ENCODE peak calls at places on chromosomes 4 and X, in four cellular contexts. One of them, this sample, is unnamed.

GRCh38 chrX:70508296-70508911 is 63.8 kb downstream of the DLG3 start:
- DNase-seq in progenitor cell of endocrine pancreas: no peak
- DNase-seq in left ventricle myocardium inferior: no peak
- DNase-seq in AG09309: no peak
- DNase-seq in this sample: no peak

GRCh38 chr4:173509031-173510001 is 20.7 kb downstream of the HAND2 start:
- DNase-seq in progenitor cell of endocrine pancreas: no peak
- DNase-seq in left ventricle myocardium inferior: peak
- DNase-seq in AG09309: no peak
- DNase-seq in this sample: peak

GRCh38 chrX:39162322-39162721 is 361.1 kb downstream of the MID1IP1 start:
- DNase-seq in progenitor cell of endocrine pancreas: no peak
- DNase-seq in left ventricle myocardium inferior: peak
- DNase-seq in AG09309: no peak
- DNase-seq in this sample: peak

GRCh38 chr4:56953680-56954520 is 23.5 kb downstream of the NOA1 start:
- DNase-seq in progenitor cell of endocrine pancreas: no peak
- DNase-seq in left ventricle myocardium inferior: no peak
- DNase-seq in AG09309: no peak
- DNase-seq in this sample: no peak

GRCh38 chr4:94334962-94335361 is 7.7 kb downstream of the HPGDS start:
- DNase-seq in progenitor cell of endocrine pancreas: no peak
- DNase-seq in left ventricle myocardium inferior: no peak
- DNase-seq in AG09309: no peak
- DNase-seq in this sample: no peak

GRCh38 chr4:119046263-119046662 is 89.4 kb upstream of the MYOZ2 start:
- DNase-seq in progenitor cell of endocrine pancreas: no peak
- DNase-seq in left ventricle myocardium inferior: peak
- DNase-seq in AG09309: no peak
- DNase-seq in this sample: no peak

GRCh38 chrX:116781926-116782325 is 319.1 kb upstream of the CT83 start:
- DNase-seq in progenitor cell of endocrine pancreas: no peak
- DNase-seq in left ventricle myocardium inferior: peak
- DNase-seq in AG09309: no peak
- DNase-seq in this sample: no peak

GRCh38 chrX:13894888-13895564 is 78.1 kb upstream of the GPM6B start:
- DNase-seq in progenitor cell of endocrine pancreas: no peak
- DNase-seq in left ventricle myocardium inferior: no peak
- DNase-seq in AG09309: no peak
- DNase-seq in this sample: no peak

GRCh38 chrX:153981771-153982533 is 9.4 kb downstream of the TMEM187 start:
- DNase-seq in progenitor cell of endocrine pancreas: no peak
- DNase-seq in left ventricle myocardium inferior: peak
- DNase-seq in AG09309: no peak
- DNase-seq in this sample: no peak

GRCh38 chr4:70958681-70959080 is 34.8 kb upstream of the DCK start:
- DNase-seq in progenitor cell of endocrine pancreas: no peak
- DNase-seq in left ventricle myocardium inferior: no peak
- DNase-seq in AG09309: peak
- DNase-seq in this sample: no peak

GRCh38 chrX:1483843-1484637 is 31.3 kb upstream of the ASMTL start:
- DNase-seq in progenitor cell of endocrine pancreas: no peak
- DNase-seq in left ventricle myocardium inferior: no peak
- DNase-seq in AG09309: no peak
- DNase-seq in this sample: no peak

GRCh38 chr4:20422398-20422797 is 170.7 kb downstream of the SLIT2 start:
- DNase-seq in progenitor cell of endocrine pancreas: peak
- DNase-seq in left ventricle myocardium inferior: no peak
- DNase-seq in AG09309: no peak
- DNase-seq in this sample: peak

GRCh38 chr4:149291463-149291862 is 524.2 kb downstream of the IQCM start:
- DNase-seq in progenitor cell of endocrine pancreas: no peak
- DNase-seq in left ventricle myocardium inferior: peak
- DNase-seq in AG09309: no peak
- DNase-seq in this sample: no peak

GRCh38 chr4:23899565-23899964 is 9.7 kb upstream of the PPARGC1A start:
- DNase-seq in progenitor cell of endocrine pancreas: no peak
- DNase-seq in left ventricle myocardium inferior: no peak
- DNase-seq in AG09309: no peak
- DNase-seq in this sample: no peak

GRCh38 chr4:78596111-78596742 is 44.7 kb downstream of the ANXA3 start:
- DNase-seq in progenitor cell of endocrine pancreas: no peak
- DNase-seq in left ventricle myocardium inferior: no peak
- DNase-seq in AG09309: no peak
- DNase-seq in this sample: no peak

GRCh38 chr4:165839615-165840333 is 33.3 kb upstream of the TLL1 start:
- DNase-seq in progenitor cell of endocrine pancreas: no peak
- DNase-seq in left ventricle myocardium inferior: no peak
- DNase-seq in AG09309: no peak
- DNase-seq in this sample: no peak

DNA sequence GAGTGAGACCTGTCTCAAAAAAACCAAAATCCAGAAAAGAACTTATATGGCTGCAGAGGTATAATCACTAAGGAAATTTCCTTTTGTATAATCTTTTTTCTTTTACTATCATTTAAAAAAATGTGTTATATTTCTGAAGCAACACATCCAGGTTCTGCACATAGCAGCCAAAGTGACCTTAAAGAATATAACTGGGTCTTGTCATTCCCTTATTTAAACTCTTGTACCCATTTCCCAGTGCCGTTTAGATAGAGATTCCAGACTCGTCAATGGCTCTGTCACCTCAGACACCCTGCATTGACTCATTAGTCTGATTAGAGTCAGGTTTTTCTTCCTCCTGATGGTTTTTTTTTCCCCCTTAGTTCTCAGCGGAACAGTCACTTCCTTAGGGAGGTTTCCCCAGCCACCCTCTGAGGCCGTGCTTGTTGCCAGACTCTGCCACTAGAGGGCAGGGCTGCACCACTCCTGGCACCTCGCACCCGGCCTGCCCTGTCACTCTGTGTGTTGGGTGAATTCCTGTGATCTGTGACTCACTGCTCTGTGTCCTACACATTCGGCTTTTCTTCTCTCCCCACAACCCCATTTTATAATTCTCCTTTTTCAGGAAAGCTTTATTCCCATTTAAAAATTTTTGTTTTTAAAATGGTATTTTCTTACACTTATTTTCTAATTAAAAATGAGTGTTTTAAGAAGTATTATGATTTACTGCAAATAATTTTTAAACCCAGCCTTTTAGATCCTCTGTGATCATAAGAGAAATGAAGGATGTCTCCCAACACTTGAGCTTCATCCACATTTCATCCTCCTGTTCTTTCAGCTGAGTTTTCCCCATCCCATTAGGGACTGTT is 32.1 kb downstream of the HTT start:
- DNase-seq in progenitor cell of endocrine pancreas: peak
- DNase-seq in left ventricle myocardium inferior: peak
- DNase-seq in AG09309: peak
- DNase-seq in this sample: peak
- TF ChIP-seq CTCF in progenitor cell of endocrine pancreas: peak
- TF ChIP-seq CTCF in left ventricle myocardium inferior: peak
- TF ChIP-seq CTCF in AG09309: peak
- TF ChIP-seq CTCF in this sample: peak

GRCh38 chrX:37302569-37302968 is 46.6 kb upstream of the PRRG1 start:
- DNase-seq in progenitor cell of endocrine pancreas: no peak
- DNase-seq in left ventricle myocardium inferior: peak
- DNase-seq in AG09309: no peak
- DNase-seq in this sample: no peak
- TF ChIP-seq CTCF in progenitor cell of endocrine pancreas: no peak
- TF ChIP-seq CTCF in left ventricle myocardium inferior: peak
- TF ChIP-seq CTCF in AG09309: peak
- TF ChIP-seq CTCF in this sample: no peak

GRCh38 chr4:141429933-141430332 is 206.4 kb upstream of the IL15 start:
- DNase-seq in progenitor cell of endocrine pancreas: no peak
- DNase-seq in left ventricle myocardium inferior: no peak
- DNase-seq in AG09309: no peak
- DNase-seq in this sample: no peak
- TF ChIP-seq CTCF in progenitor cell of endocrine pancreas: no peak
- TF ChIP-seq CTCF in left ventricle myocardium inferior: no peak
- TF ChIP-seq CTCF in AG09309: no peak
- TF ChIP-seq CTCF in this sample: no peak

DNA sequence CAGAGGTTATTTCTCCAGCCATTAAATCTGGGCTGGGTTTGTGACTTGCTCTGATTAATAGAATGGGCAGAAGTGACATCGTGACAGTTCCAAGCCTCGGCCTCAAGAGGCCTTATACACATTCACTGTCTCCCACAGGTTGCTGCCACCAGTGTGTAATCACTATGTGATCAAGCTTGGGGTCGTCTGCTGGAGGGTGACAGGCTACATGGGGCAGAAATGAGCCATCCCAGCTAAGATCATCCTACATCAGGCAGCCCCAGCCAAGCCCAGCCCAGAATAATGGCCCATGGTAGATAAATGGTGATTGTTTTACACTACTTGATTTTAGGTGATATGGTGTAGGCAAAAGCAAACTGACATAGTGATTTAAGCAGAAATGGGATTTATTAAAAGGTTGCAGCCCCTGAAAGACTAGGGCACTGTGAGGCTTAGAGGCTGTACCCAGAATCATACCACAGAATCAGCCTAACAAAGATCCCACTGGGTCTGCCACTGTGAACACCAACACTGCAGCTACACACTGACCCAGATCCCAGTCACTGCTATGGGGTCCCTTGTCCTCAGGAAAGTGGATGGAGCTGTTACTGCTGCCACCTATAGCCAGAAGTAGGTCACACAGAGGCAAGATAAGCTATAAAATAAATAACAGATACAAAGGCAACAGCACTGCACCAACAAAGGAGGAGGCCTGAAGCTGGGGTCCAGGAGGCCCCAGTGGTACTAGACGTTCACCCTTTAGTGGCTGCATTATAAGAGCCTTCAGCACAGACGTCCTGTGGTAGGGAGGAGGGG is 159.6 kb upstream of the RBPJ start:
- DNase-seq in progenitor cell of endocrine pancreas: no peak
- DNase-seq in left ventricle myocardium inferior: no peak
- DNase-seq in AG09309: no peak
- DNase-seq in this sample: peak
- TF ChIP-seq CTCF in progenitor cell of endocrine pancreas: peak
- TF ChIP-seq CTCF in left ventricle myocardium inferior: no peak
- TF ChIP-seq CTCF in AG09309: peak
- TF ChIP-seq CTCF in this sample: peak

DNA sequence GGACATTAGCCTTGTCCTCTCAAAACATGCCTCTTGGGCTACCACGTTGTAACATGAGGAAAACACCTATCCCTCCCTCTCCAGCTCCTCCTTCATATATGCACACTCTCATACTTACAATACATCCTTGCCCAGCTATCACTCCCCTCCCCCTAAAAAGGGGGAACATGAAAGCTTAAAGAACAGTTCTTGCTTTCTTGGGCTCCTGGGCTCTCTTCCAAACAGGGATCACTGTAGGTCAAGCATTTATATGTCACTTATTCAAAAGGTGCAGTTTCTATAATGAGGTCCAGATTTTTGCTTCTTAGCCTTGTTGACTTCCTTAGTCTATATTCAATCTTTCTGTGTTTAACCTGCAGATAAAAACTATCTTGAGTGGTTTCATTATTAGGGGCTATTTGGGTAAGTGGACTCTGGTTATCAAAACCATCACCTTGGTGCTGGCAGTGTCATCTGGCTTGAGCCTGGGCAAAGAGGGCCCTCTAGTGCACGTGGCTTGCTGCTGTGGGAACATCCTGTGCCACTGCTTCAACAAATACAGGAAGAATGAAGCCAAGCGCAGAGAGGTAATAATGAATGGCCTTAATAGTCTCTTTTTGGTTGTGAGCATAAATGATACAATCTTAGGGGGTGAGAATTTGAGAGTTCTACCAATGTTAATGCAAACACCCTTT is 119.4 kb downstream of the AKAP4 start:
- DNase-seq in progenitor cell of endocrine pancreas: no peak
- DNase-seq in left ventricle myocardium inferior: peak
- DNase-seq in AG09309: no peak
- DNase-seq in this sample: no peak
- TF ChIP-seq CTCF in progenitor cell of endocrine pancreas: peak
- TF ChIP-seq CTCF in left ventricle myocardium inferior: peak
- TF ChIP-seq CTCF in AG09309: peak
- TF ChIP-seq CTCF in this sample: peak

DNA sequence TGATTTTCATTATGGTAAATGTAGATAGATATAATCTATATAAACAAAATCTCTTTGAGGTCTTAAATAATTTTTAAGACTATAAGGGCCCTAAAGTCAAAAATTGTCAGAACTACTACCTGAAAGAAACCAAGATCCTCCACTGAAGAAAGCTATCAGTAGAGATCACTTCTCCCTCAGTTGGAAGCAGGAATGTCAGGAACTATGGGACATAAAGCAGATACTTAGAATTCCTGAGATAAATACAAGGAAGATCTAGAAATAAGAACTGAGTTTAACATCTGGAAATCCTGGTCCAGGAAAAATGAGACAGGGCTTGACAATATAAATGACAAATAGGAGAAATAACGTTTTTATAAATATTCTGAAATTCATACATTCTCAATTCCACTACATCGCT is 97.2 kb downstream of the ADAMTS3 start:
- DNase-seq in progenitor cell of endocrine pancreas: no peak
- DNase-seq in left ventricle myocardium inferior: no peak
- DNase-seq in AG09309: no peak
- DNase-seq in this sample: no peak
- TF ChIP-seq CTCF in progenitor cell of endocrine pancreas: no peak
- TF ChIP-seq CTCF in left ventricle myocardium inferior: no peak
- TF ChIP-seq CTCF in AG09309: no peak
- TF ChIP-seq CTCF in this sample: no peak